ENCODE peak calls at places on chromosomes 1 and 21, in six cellular contexts. O is neuronal stem cell, E is trophoblast cell, T is mesenchymal stem cell, P is H1, K is IMR-90. Z is an unnamed sample.

GRCh38 chr1:66475940-66476339 is 58.0 kb upstream of the SGIP1 start:
- DNase-seq in O (no peak), E (no peak), T (no peak), P (no peak), K (no peak), Z (peak)

GRCh38 chr1:51622455-51622913 is 5.6 kb downstream of the OSBPL9 start:
- DNase-seq in O (no peak), E (peak), T (peak), P (no peak), K (peak), Z (peak)

GRCh38 chr1:200588698-200589097 is 31.9 kb downstream of the KIF14 start:
- DNase-seq in O (no peak), E (no peak), T (no peak), P (no peak), K (no peak), Z (no peak)

GRCh38 chr1:11592752-11593151 is 61.5 kb downstream of the FBXO2 start:
- DNase-seq in O (no peak), E (no peak), T (no peak), P (no peak), K (no peak), Z (no peak)

GRCh38 chr1:51960262-51960661 is 30.2 kb downstream of the RAB3B start:
- DNase-seq in O (no peak), E (peak), T (no peak), P (no peak), K (no peak), Z (peak)

GRCh38 chr1:13901041-13901440 is 201.1 kb downstream of the PRDM2 start:
- DNase-seq in O (no peak), E (no peak), T (no peak), P (no peak), K (no peak), Z (no peak)

GRCh38 chr21:17708541-17709265 is 96.0 kb upstream of the BTG3 start:
- DNase-seq in O (no peak), E (no peak), T (no peak), P (no peak), K (no peak), Z (no peak)

GRCh38 chr21:15062566-15062965 is 2.2 kb downstream of the NRIP1 start:
- DNase-seq in O (no peak), E (no peak), T (peak), P (no peak), K (no peak), Z (no peak)

GRCh38 chr21:36708512-36709029 is 9.7 kb downstream of the SIM2 start:
- DNase-seq in O (no peak), E (no peak), T (no peak), P (no peak), K (no peak), Z (no peak)

GRCh38 chr1:246068113-246068512 is 439.0 kb downstream of the SMYD3 start:
- DNase-seq in O (no peak), E (no peak), T (no peak), P (no peak), K (no peak), Z (no peak)

GRCh38 chr1:18557621-18558465 is 72.8 kb upstream of the PAX7 start:
- DNase-seq in O (peak), E (no peak), T (no peak), P (peak), K (no peak), Z (peak)

GRCh38 chr1:4396571-4396970 is 257.8 kb upstream of the AJAP1 start:
- DNase-seq in O (no peak), E (no peak), T (no peak), P (no peak), K (no peak), Z (no peak)

GRCh38 chr1:172821609-172822274 is 162.8 kb downstream of the FASLG start:
- DNase-seq in O (no peak), E (no peak), T (peak), P (no peak), K (peak), Z (no peak)

GRCh38 chr1:115670476-115671175 is 28.9 kb downstream of the VANGL1 start:
- DNase-seq in O (no peak), E (no peak), T (no peak), P (no peak), K (peak), Z (no peak)

GRCh38 chr1:227490001-227490400 is 73.4 kb upstream of the ZNF678 start:
- DNase-seq in O (no peak), E (no peak), T (no peak), P (no peak), K (no peak), Z (no peak)

GRCh38 chr1:84504580-84505021 is 1.6 kb upstream of the SPATA1 start:
- DNase-seq in O (no peak), E (peak), T (peak), P (no peak), K (peak), Z (no peak)

GRCh38 chr1:87333692-87334347 is 5.1 kb downstream of the LMO4 start:
- DNase-seq in O (no peak), E (no peak), T (peak), P (no peak), K (peak), Z (no peak)

GRCh38 chr1:11042995-11043874 is 3.8 kb downstream of the MASP2 start:
- DNase-seq in O (no peak), E (no peak), T (no peak), P (peak), K (no peak), Z (no peak)

GRCh38 chr1:209106237-209106741 is 477.2 kb upstream of the CAMK1G start:
- DNase-seq in O (no peak), E (no peak), T (no peak), P (no peak), K (peak), Z (peak)

GRCh38 chr1:82161651-82162238 is 361.0 kb downstream of the ADGRL2 start:
- DNase-seq in O (no peak), E (no peak), T (peak), P (no peak), K (no peak), Z (no peak)

GRCh38 chr21:21929228-21929627 is 931.0 kb downstream of the NCAM2 start:
- DNase-seq in O (no peak), E (no peak), T (no peak), P (no peak), K (no peak), Z (no peak)

GRCh38 chr1:58762806-58763205 is 21.0 kb downstream of the JUN start:
- DNase-seq in O (no peak), E (no peak), T (no peak), P (no peak), K (peak), Z (no peak)

GRCh38 chr1:203672354-203672753 is 45.7 kb downstream of the ATP2B4 start:
- DNase-seq in O (no peak), E (no peak), T (peak), P (no peak), K (peak), Z (no peak)

GRCh38 chr1:46940307-46940706 is 969 bp downstream of the CYP4A11 start:
- DNase-seq in O (no peak), E (no peak), T (no peak), P (no peak), K (no peak), Z (no peak)
- H4K91ac ChIP-seq in O (no peak), E (no peak), T (no peak), P (no peak), K (no peak), Z (no peak)

DNA sequence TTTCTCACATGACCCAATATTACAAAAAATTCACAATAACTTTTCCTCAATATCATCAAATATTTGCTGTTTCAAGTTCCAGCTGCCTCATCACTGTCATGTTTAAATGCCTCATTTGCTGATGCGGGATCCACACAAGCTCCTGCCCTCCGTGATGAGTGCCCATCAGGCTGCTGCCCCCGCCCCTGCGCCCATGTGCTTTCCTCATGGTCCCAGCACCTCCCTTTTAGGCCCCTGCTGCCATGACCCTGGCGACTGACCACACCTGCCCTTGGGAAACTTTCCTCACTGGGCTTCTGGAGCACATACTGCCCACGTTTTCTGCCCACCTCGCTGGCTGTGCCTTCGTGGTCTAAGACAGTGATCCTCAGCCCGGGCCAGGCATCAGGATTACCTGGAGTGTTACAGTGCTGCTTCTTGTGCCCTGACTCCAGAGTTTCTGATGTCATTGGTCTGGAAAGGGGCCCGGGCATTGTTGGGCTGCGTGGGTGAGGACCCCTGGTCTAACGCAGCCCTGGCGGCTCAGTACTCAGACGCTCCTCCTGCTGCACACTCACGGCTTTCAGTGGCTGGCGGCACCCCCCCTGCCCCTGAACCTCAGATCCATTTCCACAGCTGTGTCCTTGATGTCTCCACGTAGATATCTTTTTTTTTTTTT is 20.5 kb downstream of the PLEKHM2 start:
- DNase-seq in O (no peak), E (no peak), T (no peak), P (no peak), K (no peak), Z (no peak)
- H4K91ac ChIP-seq in O (no peak), E (no peak), T (peak), P (no peak), K (no peak), Z (no peak)

GRCh38 chr1:20059847-20060246 is 10.1 kb upstream of the PLA2G5 start:
- DNase-seq in O (no peak), E (no peak), T (no peak), P (peak), K (no peak), Z (no peak)
- H4K91ac ChIP-seq in O (no peak), E (no peak), T (no peak), P (no peak), K (no peak), Z (no peak)

GRCh38 chr1:155166006-155166372 is 7.1 kb downstream of the KRTCAP2 start:
- DNase-seq in O (no peak), E (no peak), T (no peak), P (peak), K (no peak), Z (peak)
- H4K91ac ChIP-seq in O (no peak), E (no peak), T (no peak), P (peak), K (no peak), Z (no peak)

Z was measured in H9.